ENCODE peak calls at places on chromosomes 16 and 17, in four cellular contexts. B is fibroblast of pulmonary artery, I is left ventricle myocardium inferior, R is body of pancreas. T is an unnamed sample.

GRCh38 chr17:81870155-81870977 is 771 bp downstream of the ARHGDIA start:
- DNase-seq in B (peak), I (no peak), R (peak), T (peak)

GRCh38 chr16:85402910-85403692 is 210.0 kb upstream of the GSE1 start:
- DNase-seq in B (peak), I (peak), R (no peak), T (peak)

GRCh38 chr17:15384142-15384803 is 42.9 kb upstream of the TEKT3 start:
- DNase-seq in B (peak), I (peak), R (no peak), T (no peak)

GRCh38 chr17:4365628-4366311 is 705 bp downstream of the UBE2G1 start:
- DNase-seq in B (no peak), I (peak), R (peak), T (no peak)

GRCh38 chr17:16068323-16068722 is 68.7 kb downstream of the TTC19 start:
- DNase-seq in B (peak), I (no peak), R (no peak), T (no peak)

GRCh38 chr17:62680541-62681052 is 53.1 kb downstream of the MRC2 start:
- DNase-seq in B (no peak), I (no peak), R (no peak), T (peak)

GRCh38 chr17:48483004-48483403 is 47.8 kb downstream of the HOXB1 start:
- DNase-seq in B (no peak), I (no peak), R (no peak), T (no peak)

GRCh38 chr16:19424478-19424877 is 6.8 kb downstream of the TMC5 start:
- DNase-seq in B (no peak), I (no peak), R (no peak), T (no peak)

GRCh38 chr17:3887811-3888210 is 5.0 kb downstream of the CAMKK1 start:
- DNase-seq in B (no peak), I (no peak), R (no peak), T (no peak)

GRCh38 chr16:54175552-54176375 is 110.8 kb downstream of the IRX3 start:
- DNase-seq in B (peak), I (no peak), R (no peak), T (no peak)

GRCh38 chr17:47717261-47717697 is 15.8 kb upstream of the TBX21 start:
- DNase-seq in B (no peak), I (no peak), R (no peak), T (no peak)

GRCh38 chr16:52469775-52470174 is 77.2 kb downstream of the TOX3 start:
- DNase-seq in B (peak), I (no peak), R (no peak), T (no peak)

GRCh38 chr17:70310251-70310672 is 140.9 kb downstream of the KCNJ2 start:
- DNase-seq in B (no peak), I (no peak), R (no peak), T (no peak)

GRCh38 chr17:55641559-55642160 is 81.0 kb downstream of the TMEM100 start:
- DNase-seq in B (peak), I (peak), R (peak), T (peak)

GRCh38 chr17:43868236-43868994 is 21.4 kb downstream of the CD300LG start:
- DNase-seq in B (no peak), I (no peak), R (no peak), T (no peak)

GRCh38 chr17:19570497-19571151 is 37.0 kb downstream of the SLC47A1 start:
- DNase-seq in B (no peak), I (no peak), R (no peak), T (no peak)

GRCh38 chr17:273994-274832 is 78.4 kb downstream of the RPH3AL start:
- DNase-seq in B (no peak), I (no peak), R (no peak), T (peak)

GRCh38 chr17:64661731-64661980 is 451 bp downstream of the SMURF2 start:
- DNase-seq in B (no peak), I (no peak), R (no peak), T (no peak)

GRCh38 chr16:84825896-84826557 is 6.2 kb downstream of the CRISPLD2 start:
- DNase-seq in B (no peak), I (no peak), R (no peak), T (no peak)

GRCh38 chr17:17348872-17349723 is 45.9 kb downstream of the NT5M start:
- DNase-seq in B (no peak), I (no peak), R (no peak), T (peak)

GRCh38 chr17:21218101-21218500 is 4.1 kb upstream of the TMEM11 start:
- DNase-seq in B (peak), I (no peak), R (no peak), T (no peak)

GRCh38 chr17:82871056-82871775 is 31.4 kb upstream of the ZNF750 start:
- DNase-seq in B (no peak), I (no peak), R (no peak), T (no peak)

GRCh38 chr17:54876656-54877195 is 23.9 kb upstream of the TOM1L1 start:
- DNase-seq in B (no peak), I (no peak), R (no peak), T (no peak)

GRCh38 chr17:28712037-28712704 is 483 bp upstream of the PROCA1 start:
- DNase-seq in B (no peak), I (peak), R (no peak), T (peak)

GRCh38 chr17:21286771-21287702 is 2.5 kb downstream of the MAP2K3 start:
- DNase-seq in B (no peak), I (no peak), R (peak), T (peak)

GRCh38 chr17:7774037-7774659 is 56.6 kb downstream of the DNAH2 start:
- DNase-seq in B (peak), I (no peak), R (no peak), T (no peak)

GRCh38 chr16:57998992-57999365 is 1.5 kb downstream of the ZNF319 start:
- DNase-seq in B (no peak), I (no peak), R (no peak), T (peak)
- H3K4me3 ChIP-seq in B (peak), I (peak), R (no peak), T (peak)

DNA sequence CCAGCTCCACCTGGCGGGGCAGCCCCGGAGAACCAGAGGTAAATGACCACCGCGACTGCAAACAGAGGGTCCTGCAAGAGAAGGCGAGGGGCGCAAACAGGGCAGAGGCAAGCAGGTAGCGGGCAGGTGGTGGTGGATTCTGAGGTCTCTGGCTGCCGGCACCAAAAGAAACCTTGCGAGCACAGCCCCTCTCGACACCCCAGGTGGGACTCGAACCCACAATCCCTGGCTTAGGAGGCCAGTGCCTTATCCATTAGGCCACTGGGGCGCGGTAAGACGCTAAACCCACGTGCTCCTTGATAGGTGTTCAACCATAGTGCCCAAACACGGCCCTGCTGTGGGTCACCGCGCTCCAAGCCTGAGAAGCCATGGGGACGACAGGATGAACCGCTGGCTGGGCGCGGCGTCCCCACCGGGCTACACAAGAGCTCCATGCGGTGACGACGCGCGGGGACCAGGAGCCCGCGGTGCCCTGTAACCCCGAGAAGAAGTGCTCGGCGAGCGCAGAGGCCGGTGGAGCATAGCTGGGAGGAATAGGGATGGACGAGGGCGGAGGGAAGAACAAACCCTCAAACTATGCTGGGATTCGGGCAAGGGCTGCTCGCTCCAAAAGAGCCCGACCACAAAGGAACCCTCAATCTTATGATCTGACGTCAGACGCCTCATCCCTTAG is 12.4 kb downstream of the ATP5PD start:
- DNase-seq in B (peak), I (peak), R (peak), T (peak)
- TF ChIP-seq CTCF in B (peak), I (no peak), R (peak), T (no peak)

DNA sequence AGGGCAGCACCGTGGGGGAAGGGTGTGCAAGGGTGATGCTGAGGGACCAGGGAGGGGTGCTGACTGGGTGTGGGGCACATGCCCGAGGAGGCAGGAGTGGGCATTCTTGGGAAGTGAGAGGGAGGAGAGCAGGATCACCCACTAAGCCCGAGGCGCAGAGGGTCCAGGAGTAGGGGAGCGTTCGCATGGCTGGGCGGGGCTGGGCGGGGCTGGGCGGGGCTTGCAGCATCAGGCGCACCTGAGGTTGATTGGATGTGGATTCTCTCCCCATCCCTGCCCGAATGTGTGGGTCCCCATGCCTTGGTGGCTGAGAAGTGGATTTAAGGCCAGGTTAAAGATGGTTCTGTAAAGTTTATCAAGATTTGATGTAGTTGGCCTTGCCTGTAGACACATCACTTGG is 14.2 kb downstream of the BANP start:
- DNase-seq in B (no peak), I (no peak), R (no peak), T (no peak)
- H3K4me3 ChIP-seq in B (no peak), I (no peak), R (no peak), T (no peak)

DNA sequence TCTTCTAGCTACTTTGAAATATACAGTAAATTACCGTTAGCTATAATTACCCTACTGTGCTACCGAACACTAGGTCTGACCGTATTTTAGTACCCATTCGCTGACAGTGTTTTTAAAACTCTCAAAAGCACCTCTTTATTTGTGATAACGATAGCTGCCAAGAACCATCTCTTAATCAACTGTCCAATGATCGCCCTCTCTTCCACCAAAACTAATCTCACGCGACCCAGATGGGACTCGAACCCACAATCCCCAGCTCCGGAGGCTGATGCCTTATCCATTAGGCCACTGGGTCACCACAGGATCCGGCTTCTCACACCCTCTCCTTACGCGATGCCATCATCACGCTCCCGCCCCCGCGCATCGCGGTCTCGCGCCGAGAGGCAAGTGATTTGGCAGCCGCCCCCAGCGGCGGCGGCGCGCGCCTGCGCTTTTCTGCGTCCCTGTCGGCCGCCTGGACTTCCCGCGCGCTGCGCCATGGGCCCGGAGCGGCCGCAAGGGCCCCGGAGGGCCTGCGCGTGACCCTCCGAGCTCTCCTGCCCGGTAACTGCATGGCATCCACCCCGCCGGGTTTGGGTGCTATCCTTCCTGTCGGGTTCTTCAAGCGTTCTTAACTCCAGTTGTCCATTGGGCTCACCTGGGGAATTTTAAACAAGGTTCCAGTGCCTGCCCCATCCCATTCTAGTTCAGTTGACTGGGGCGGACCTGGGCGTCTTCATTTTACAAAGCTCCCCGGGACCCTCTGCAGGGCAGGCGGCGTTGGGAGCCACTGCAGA is 15.7 kb upstream of the KPNA2 start:
- DNase-seq in B (peak), I (peak), R (peak), T (peak)
- TF ChIP-seq CTCF in B (peak), I (peak), R (peak), T (peak)